ENCODE peak calls at places on chromosomes 7 and 10, in seven cellular contexts. X is HL-60; Y is CD8-positive, alpha-beta T cell; Q is lower leg skin; C is AG08395; D is left ventricle myocardium inferior; A is globus pallidus. S is an unnamed sample.

GRCh38 chr7:35787925-35788324 is 12.9 kb upstream of the SEPTIN7 start:
- DNase-seq in A (no peak), Y (no peak), Q (no peak), X (no peak), C (no peak), D (no peak), S (no peak)

GRCh38 chr10:42960491-42961155 is 116.2 kb upstream of the RET start:
- DNase-seq in X (no peak), D (peak), C (peak), Y (no peak), A (no peak), Q (peak), S (peak)

GRCh38 chr10:6270951-6271350 is 68.2 kb downstream of the PFKFB3 start:
- DNase-seq in D (no peak), C (no peak), X (no peak), A (peak), Y (no peak), Q (no peak), S (no peak)

GRCh38 chr7:144824360-144824759 is 11.5 kb downstream of the TPK1 start:
- DNase-seq in Y (no peak), X (no peak), A (no peak), Q (no peak), D (no peak), C (peak), S (no peak)

GRCh38 chr10:49647985-49648795 is 31.3 kb upstream of the C10orf53 start:
- DNase-seq in Q (peak), C (no peak), Y (no peak), A (no peak), X (no peak), D (no peak), S (no peak)

GRCh38 chr10:104336829-104337526 is 1.3 kb downstream of the ITPRIP start:
- DNase-seq in D (no peak), Y (no peak), A (no peak), Q (no peak), C (peak), X (no peak), S (no peak)

GRCh38 chr10:103545366-103545765 is 51.9 kb downstream of the NEURL1 start:
- DNase-seq in A (no peak), D (no peak), X (no peak), Y (no peak), C (no peak), Q (peak), S (no peak)

GRCh38 chr7:148868378-148868674 is 15.8 kb downstream of the EZH2 start:
- DNase-seq in X (no peak), C (no peak), D (no peak), Y (no peak), A (no peak), Q (no peak), S (no peak)

GRCh38 chr7:44150966-44151678 is 10.0 kb upstream of the MYL7 start:
- DNase-seq in A (no peak), Q (peak), C (no peak), D (no peak), X (no peak), Y (no peak), S (no peak)

S was measured in heart right ventricle.